ENCODE peak calls at places on chromosomes 11 and 22, in four cellular contexts. V is adrenal gland, S is kidney tubule cell, J is HTR-8/SVneo. C is an unnamed sample.

GRCh38 chr11:111635706-111636045 is 33.4 kb downstream of the SIK2 start:
- DNase-seq in J (no peak), V (peak; percentile 43), S (peak; percentile 63), C (no peak)

GRCh38 chr22:50192825-50193204 is 7.1 kb downstream of the TRABD start:
- DNase-seq in V (no peak), S (no peak), J (no peak), C (no peak)

GRCh38 chr11:31827458-31828206 is 16.5 kb upstream of the PAX6 start:
- DNase-seq in S (no peak), V (no peak), J (no peak), C (no peak)

GRCh38 chr22:22371031-22371541 is 126.5 kb downstream of the VPREB1 start:
- DNase-seq in J (no peak), S (no peak), V (peak; percentile 33), C (no peak)

GRCh38 chr11:112195906-112196305 is 20.6 kb downstream of the BCO2 start:
- DNase-seq in J (no peak), S (peak; percentile 79), V (no peak), C (peak; percentile 79)

GRCh38 chr11:95081412-95081811 is 8.2 kb upstream of the ENDOD1 start:
- DNase-seq in J (no peak), S (no peak), V (peak; percentile 41), C (no peak)

GRCh38 chr22:25437414-25438160 is 126.9 kb upstream of the GRK3 start:
- DNase-seq in V (no peak), J (no peak), S (no peak), C (no peak)

GRCh38 chr11:110883266-110883665 is 171.0 kb upstream of the ARHGAP20 start:
- DNase-seq in V (no peak), S (no peak), J (no peak), C (no peak)